ENCODE peak calls at places on chromosomes 3 and 15, in six cellular contexts. T is heart left ventricle, G is NB4, Z is right lobe of liver, R is sigmoid colon, Q is spleen. H is an unnamed sample.

GRCh38 chr15:48536681-48537091 is 108.8 kb downstream of the FBN1 start:
- DNase-seq in G (no peak), R (no peak), T (no peak), Q (no peak), Z (no peak), H (no peak)

GRCh38 chr3:60555704-60556340 is 695.4 kb downstream of the FHIT start:
- DNase-seq in G (no peak), Q (no peak), Z (no peak), T (no peak), R (no peak), H (no peak)

GRCh38 chr15:68334661-68335124 is 57.1 kb downstream of the FEM1B start:
- DNase-seq in T (peak; percentile 35), Z (no peak), Q (peak; percentile 76), G (no peak), R (no peak), H (no peak)

GRCh38 chr3:58899159-58899952 is 150.5 kb downstream of the CFAP20DC start:
- DNase-seq in Q (peak; percentile 76), R (peak; percentile 64), Z (no peak), T (peak; percentile 68), G (peak; percentile 47), H (peak; percentile 84)

GRCh38 chr15:78208887-78209645 is 25.3 kb downstream of the ACSBG1 start:
- DNase-seq in R (no peak), Z (no peak), T (peak; percentile 10), G (peak; percentile 25), Q (no peak), H (no peak)

GRCh38 chr3:35760147-35760546 is 120.8 kb downstream of the ARPP21 start:
- DNase-seq in G (no peak), Z (no peak), Q (no peak), T (no peak), R (no peak), H (no peak)

GRCh38 chr3:148600902-148601765 is 96.6 kb upstream of the AGTR1 start:
- DNase-seq in Q (no peak), T (no peak), R (no peak), Z (peak; percentile 54), G (no peak), H (no peak)

GRCh38 chr3:175778994-175779393 is 919.9 kb downstream of the NAALADL2 start:
- DNase-seq in Q (no peak), G (no peak), R (no peak), T (no peak), Z (no peak), H (no peak)

GRCh38 chr15:72685301-72685924 is 569 bp downstream of the HIGD2B start:
- DNase-seq in T (no peak), G (peak; percentile 8), R (no peak), Z (no peak), Q (no peak), H (no peak)

GRCh38 chr3:79018671-79019136 is 749.1 kb downstream of the ROBO1 start:
- DNase-seq in Q (peak; percentile 78), R (peak; percentile 81), G (no peak), Z (peak; percentile 41), T (peak; percentile 50), H (peak; percentile 61)

GRCh38 chr3:56758539-56758981 is 43.2 kb downstream of the ARHGEF3 start:
- DNase-seq in Q (no peak), G (peak; percentile 84), Z (no peak), R (no peak), T (no peak), H (no peak)

GRCh38 chr3:63960048-63960711 is 48.0 kb upstream of the SCAANT1 start:
- DNase-seq in Z (no peak), T (peak; percentile 33), G (peak; percentile 34), R (no peak), Q (peak; percentile 73), H (peak; percentile 63)

GRCh38 chr3:37814547-37814946 is 47.1 kb upstream of the CTDSPL start:
- DNase-seq in Z (no peak), Q (no peak), T (no peak), R (no peak), G (peak; percentile 16), H (no peak)

GRCh38 chr15:66153549-66154415 is 99.8 kb downstream of the MEGF11 start:
- DNase-seq in Q (no peak), Z (no peak), R (no peak), G (no peak), T (no peak), H (no peak)

GRCh38 chr3:151864423-151865101 is 8.9 kb upstream of the SUCNR1 start:
- DNase-seq in T (no peak), Q (no peak), G (peak; percentile 55), R (no peak), Z (no peak), H (peak; percentile 12)

GRCh38 chr3:71389911-71390573 is 193.5 kb downstream of the FOXP1 start:
- DNase-seq in R (peak; percentile 76), T (peak; percentile 59), Z (peak; percentile 70), Q (peak; percentile 78), G (no peak), H (no peak)

GRCh38 chr15:93189562-93189961 is 100.6 kb upstream of the RGMA start:
- DNase-seq in Q (no peak), R (no peak), T (no peak), Z (no peak), G (no peak), H (no peak)

GRCh38 chr3:39052613-39053012 is 797 bp downstream of the WDR48 start:
- DNase-seq in G (no peak), T (no peak), Z (no peak), Q (no peak), R (no peak), H (peak; percentile 51)

GRCh38 chr15:75684648-75685047 is 28.0 kb downstream of the CSPG4 start:
- DNase-seq in G (peak; percentile 38), T (no peak), Q (no peak), Z (no peak), R (no peak), H (no peak)

GRCh38 chr3:69288161-69288895 is 97.6 kb downstream of the FRMD4B start:
- DNase-seq in R (no peak), T (no peak), Z (no peak), Q (no peak), G (no peak), H (no peak)

GRCh38 chr3:192929755-192930491 is 12.3 kb upstream of the MB21D2 start:
- DNase-seq in Z (no peak), Q (no peak), G (peak; percentile 10), R (no peak), T (no peak), H (no peak)

GRCh38 chr3:10010546-10011465 is 15.4 kb upstream of the FANCD2 start:
- DNase-seq in G (peak; percentile 90), Z (peak; percentile 99), T (peak; percentile 97), Q (peak; percentile 99), R (peak; percentile 98), H (peak; percentile 96)
- TF ChIP-seq POLR2A in G (no peak), Z (peak; percentile 60), T (peak; percentile 73), Q (no peak), R (peak; percentile 35), H (peak; percentile 47)

GRCh38 chr15:90880381-90881145 is 3.7 kb upstream of the FES start:
- DNase-seq in Z (peak; percentile 47), Q (no peak), T (no peak), G (no peak), R (no peak), H (no peak)

GRCh38 chr15:90883526-90883931 is 775 bp upstream of the FES start:
- DNase-seq in Q (no peak), Z (peak; percentile 73), T (no peak), G (peak; percentile 52), R (no peak), H (peak; percentile 47)

GRCh38 chr15:90881181-90881977 is 2.9 kb upstream of the FES start:
- DNase-seq in Q (peak; percentile 80), G (no peak), Z (peak; percentile 65), T (no peak), R (no peak), H (no peak)

GRCh38 chr15:90882781-90883525 is 1.4 kb upstream of the FES start:
- DNase-seq in G (peak; percentile 33), Q (peak; percentile 73), R (no peak), T (no peak), Z (peak; percentile 59), H (no peak)

GRCh38 chr15:90881978-90882721 is 2.2 kb upstream of the FES start:
- DNase-seq in T (no peak), Q (peak; percentile 80), G (no peak), Z (peak; percentile 94), R (no peak), H (no peak)
- TF ChIP-seq POLR2A in T (no peak), Q (no peak), G (no peak), Z (no peak), R (no peak), H (no peak)

DNA sequence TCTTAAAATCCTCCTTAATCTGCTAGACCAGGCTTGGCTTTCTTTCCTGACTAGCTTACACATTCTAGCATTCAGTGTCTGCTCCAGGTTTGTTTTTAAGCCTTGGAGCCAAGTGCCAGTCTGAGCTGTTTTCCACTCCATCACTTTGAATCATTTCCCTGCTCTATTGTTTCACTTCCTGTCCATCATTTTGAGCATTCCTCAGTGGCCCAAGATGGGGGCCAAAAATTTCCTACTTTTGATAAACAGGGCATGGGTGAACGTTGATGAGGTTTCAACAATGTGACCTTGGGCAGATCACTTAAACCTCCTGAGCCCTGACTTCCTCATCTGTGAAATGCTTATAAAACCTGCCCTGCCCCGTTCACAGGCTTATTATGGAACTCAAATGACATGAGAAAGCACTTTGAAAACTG is 4.4 kb downstream of the CYP19A1 start:
- DNase-seq in Z (no peak), R (no peak), G (peak; percentile 86), T (no peak), Q (no peak), H (no peak)
- TF ChIP-seq POLR2A in Z (no peak), R (no peak), G (no peak), T (no peak), Q (no peak), H (no peak)

GRCh38 chr15:69634860-69635259 is 182.2 kb downstream of the RPLP1 start:
- DNase-seq in R (no peak), G (no peak), Z (no peak), Q (no peak), T (no peak), H (no peak)
- TF ChIP-seq POLR2A in R (no peak), G (no peak), Z (no peak), Q (no peak), T (no peak), H (no peak)

GRCh38 chr3:4980229-4981159 is 1.3 kb downstream of the BHLHE40 start:
- DNase-seq in Q (peak; percentile 97), Z (peak; percentile 94), R (peak; percentile 97), T (peak; percentile 94), G (peak; percentile 94), H (peak; percentile 86)
- TF ChIP-seq POLR2A in Q (no peak), Z (peak; percentile 85), R (no peak), T (no peak), G (peak; percentile 28), H (peak; percentile 62)

GRCh38 chr15:101522091-101522490 is 32.6 kb upstream of the PCSK6 start:
- DNase-seq in G (peak; percentile 60), R (no peak), Q (no peak), Z (no peak), T (no peak), H (no peak)
- TF ChIP-seq POLR2A in G (no peak), R (no peak), Q (no peak), Z (no peak), T (no peak), H (no peak)

H was measured in erythroblast.